ENCODE peak calls at places on chromosomes 6 and 20, in eight cellular contexts. X, Q, Z, Y, H, O, D and E are unnamed samples.

GRCh38 chr6:64996301-64996700 is 710.7 kb downstream of the EYS start:
- DNase-seq in O (no peak), Q (no peak), D (no peak), H (no peak), Y (no peak), Z (no peak), X (no peak), E (no peak)

GRCh38 chr20:63610581-63611435 is 16.1 kb downstream of the GMEB2 start:
- DNase-seq in Y (no peak), Z (no peak), Q (no peak), X (no peak), D (no peak), H (no peak), O (no peak), E (no peak)

GRCh38 chr6:8434727-8435092 is 635 bp downstream of the SLC35B3 start:
- DNase-seq in Y (no peak), O (no peak), Q (no peak), Z (no peak), X (no peak), D (no peak), H (no peak), E (peak; percentile 0)

GRCh38 chr20:43752561-43753301 is 25.9 kb upstream of the GTSF1L start:
- DNase-seq in Q (no peak), Y (no peak), H (peak; percentile 46), D (no peak), Z (no peak), O (no peak), X (no peak), E (no peak)

GRCh38 chr20:53527196-53527595 is 66.4 kb downstream of the ZNF217 start:
- DNase-seq in Z (no peak), X (no peak), H (no peak), Y (no peak), Q (no peak), D (no peak), O (no peak), E (no peak)

GRCh38 chr20:49889943-49890650 is 25.2 kb downstream of the SPATA2 start:
- DNase-seq in X (peak; percentile 35), D (no peak), O (no peak), Q (no peak), Y (peak; percentile 70), H (no peak), Z (no peak), E (no peak)

GRCh38 chr6:45626087-45626891 is 248.6 kb upstream of the SUPT3H start:
- DNase-seq in Q (no peak), X (no peak), Y (no peak), Z (no peak), H (no peak), O (no peak), D (no peak), E (no peak)

GRCh38 chr20:45925821-45926506 is 8.5 kb upstream of the PCIF1 start:
- DNase-seq in O (peak; percentile 58), X (no peak), Q (no peak), Z (no peak), H (no peak), D (no peak), Y (no peak), E (no peak)

GRCh38 chr6:128899651-128900050 is 16.7 kb downstream of the LAMA2 start:
- DNase-seq in Y (no peak), D (no peak), H (no peak), X (no peak), Q (no peak), O (no peak), Z (no peak), E (no peak)

GRCh38 chr6:33781105-33781975 is 7.6 kb downstream of the LEMD2 start:
- DNase-seq in O (no peak), X (no peak), Q (no peak), Z (no peak), H (no peak), Y (peak; percentile 82), D (peak; percentile 48), E (no peak)

GRCh38 chr6:34834789-34835518 is 43.1 kb downstream of the BLTP3A start:
- DNase-seq in Y (no peak), Z (no peak), O (no peak), Q (peak; percentile 63), H (no peak), X (no peak), D (no peak), E (no peak)

GRCh38 chr20:16945619-16946018 is 197.5 kb downstream of the OTOR start:
- DNase-seq in X (no peak), Z (no peak), O (no peak), D (no peak), Y (no peak), Q (no peak), H (no peak), E (no peak)

GRCh38 chr20:16951876-16952275 is 203.7 kb downstream of the OTOR start:
- DNase-seq in O (no peak), Y (no peak), H (no peak), X (no peak), Q (no peak), D (no peak), Z (no peak), E (no peak)

GRCh38 chr20:16946097-16946496 is 197.9 kb downstream of the OTOR start:
- DNase-seq in Q (no peak), D (no peak), Y (no peak), Z (no peak), X (no peak), H (no peak), O (no peak), E (no peak)

GRCh38 chr20:16944753-16945152 is 196.6 kb downstream of the OTOR start:
- DNase-seq in X (no peak), H (no peak), O (no peak), Y (no peak), D (no peak), Q (no peak), Z (no peak), E (no peak)

DNA sequence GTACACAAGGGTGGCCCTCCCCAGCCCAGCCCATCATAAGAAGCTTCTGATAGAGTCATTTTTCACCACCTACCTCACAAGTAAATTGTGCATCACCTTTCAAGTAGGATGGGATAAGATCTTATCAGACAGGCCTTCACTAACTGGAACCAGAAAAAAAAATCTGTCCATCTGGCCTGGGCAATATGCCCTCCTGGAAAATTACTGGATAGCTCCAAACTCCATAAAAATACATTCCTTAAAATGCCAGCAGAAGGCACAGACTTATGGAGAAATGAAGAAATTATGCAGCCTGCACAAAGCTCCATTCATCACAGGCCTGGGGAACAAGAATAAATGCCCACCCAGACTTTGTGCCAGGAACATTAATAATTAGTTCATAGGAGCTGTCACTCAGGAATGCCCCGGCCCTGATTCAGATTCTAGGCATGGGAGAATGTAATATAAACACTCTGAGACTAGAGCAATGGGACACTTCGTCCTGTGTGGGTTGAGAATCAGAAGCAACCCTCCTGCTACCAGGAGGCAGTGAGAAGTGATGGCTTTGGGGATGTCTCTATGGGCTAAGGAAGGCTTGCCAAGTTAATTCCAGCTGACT is 199.3 kb downstream of the OTOR start:
- DNase-seq in Y (no peak), X (no peak), Z (no peak), D (no peak), H (no peak), Q (no peak), O (no peak), E (no peak)
- TF ChIP-seq POLR2AphosphoS5 in Y (no peak), X (no peak), Z (no peak), D (no peak), H (no peak), Q (no peak), O (no peak), E (no peak)

GRCh38 chr6:26271640-26272090 is 93.3 kb upstream of the BTN3A2 start:
- DNase-seq in Y (no peak), O (no peak), D (no peak), H (no peak), Q (no peak), X (no peak), Z (no peak), E (no peak)

GRCh38 chr6:26272171-26272631 is 92.8 kb upstream of the BTN3A2 start:
- DNase-seq in H (no peak), D (no peak), Z (peak; percentile 79), X (peak; percentile 74), Q (no peak), Y (peak; percentile 77), O (no peak), E (no peak)

GRCh38 chr6:26270121-26270861 is 94.7 kb upstream of the BTN3A2 start:
- DNase-seq in O (no peak), Y (peak; percentile 48), H (no peak), D (no peak), Q (no peak), Z (no peak), X (no peak), E (no peak)

GRCh38 chr6:26269406-26270120 is 95.4 kb upstream of the BTN3A2 start:
- DNase-seq in D (no peak), Z (no peak), H (no peak), O (no peak), X (no peak), Q (no peak), Y (no peak), E (no peak)

GRCh38 chr6:26270903-26271639 is 93.9 kb upstream of the BTN3A2 start:
- DNase-seq in Y (peak; percentile 97), Q (no peak), H (no peak), Z (peak; percentile 71), X (peak; percentile 77), O (no peak), D (no peak), E (peak; percentile 58)
- TF ChIP-seq POLR2AphosphoS5 in Y (peak; percentile 88), Q (no peak), H (peak; percentile 97), Z (no peak), X (peak; percentile 34), O (no peak), D (no peak), E (peak; percentile 98)

DNA sequence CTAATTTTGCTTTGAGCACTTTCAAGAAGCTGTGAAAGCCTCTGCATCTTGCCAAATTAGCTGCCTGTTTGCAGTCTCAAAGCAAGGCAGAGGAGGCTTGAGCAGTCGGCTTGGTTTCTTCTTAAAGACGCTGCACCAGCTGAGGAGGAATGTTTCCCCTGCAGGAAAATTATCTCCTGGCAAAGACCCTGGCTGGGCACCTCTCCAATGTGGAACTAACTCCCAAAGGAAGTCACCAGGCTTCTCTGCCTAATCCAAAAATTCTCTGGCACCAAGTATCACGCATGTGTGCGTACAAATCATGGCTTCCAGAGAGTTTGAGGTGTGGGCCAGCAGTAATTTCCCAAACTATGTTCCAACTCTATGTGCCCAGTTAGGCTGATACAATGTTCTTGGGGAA is 176.2 kb downstream of the KIF16B start:
- DNase-seq in H (no peak), X (peak; percentile 66), D (no peak), O (no peak), Z (peak; percentile 63), Y (no peak), Q (no peak), E (no peak)
- TF ChIP-seq POLR2AphosphoS5 in H (no peak), X (no peak), D (no peak), O (no peak), Z (no peak), Y (no peak), Q (no peak), E (no peak)

DNA sequence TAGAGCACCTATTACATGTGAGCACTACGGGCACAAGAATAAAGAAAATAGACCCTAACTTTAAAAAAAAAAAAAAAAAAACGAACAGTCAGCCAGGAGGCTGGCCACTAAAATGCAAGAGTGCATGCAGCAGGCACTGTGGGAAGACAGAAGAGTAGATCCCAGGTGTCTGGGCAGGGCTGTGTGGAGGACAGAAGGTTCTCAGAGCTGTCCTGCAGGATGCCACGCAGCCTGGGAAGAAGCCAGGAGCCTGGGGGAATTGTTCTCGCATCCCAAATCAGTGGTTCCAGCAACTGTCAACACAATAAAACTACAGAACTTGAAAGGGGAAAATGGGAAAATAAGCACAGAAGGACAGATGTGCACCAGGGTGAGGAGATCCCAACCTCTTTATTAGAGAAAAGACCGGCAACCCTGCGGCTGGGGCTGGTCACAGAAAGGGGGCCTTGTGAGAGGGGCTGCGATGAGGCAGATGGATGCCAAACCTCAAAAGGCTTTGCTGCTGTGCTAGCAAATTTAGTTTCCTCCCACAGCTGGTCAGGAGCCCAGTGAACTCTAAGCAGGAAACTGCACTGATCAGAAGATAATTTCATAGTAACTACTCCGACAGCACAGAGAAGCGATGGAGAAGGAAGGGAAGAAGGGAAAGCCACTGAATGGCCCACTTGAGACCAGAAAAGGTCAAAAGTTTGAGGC is 30.9 kb downstream of the MAP3K5 start:
- DNase-seq in Y (no peak), Q (no peak), D (no peak), O (no peak), Z (no peak), X (no peak), H (no peak), E (no peak)
- TF ChIP-seq POLR2AphosphoS5 in Y (no peak), Q (no peak), D (no peak), O (no peak), Z (no peak), X (no peak), H (no peak), E (no peak)